ENCODE peak calls at places on chromosome 17, in seven cellular contexts. V is pancreas, I is transverse colon, C is cardiac muscle cell, J is thoracic aorta, L is brain microvascular endothelial cell, S is body of pancreas. Z is an unnamed sample.

GRCh38 chr17:44362964-44363612 is 565 bp downstream of the FAM171A2 start:
- DNase-seq in C (no peak), I (no peak), V (no peak), J (no peak), S (no peak), L (no peak), Z (peak)

GRCh38 chr17:40561871-40562611 is 3.2 kb downstream of the CCR7 start:
- DNase-seq in C (no peak), S (no peak), I (no peak), L (no peak), J (no peak), V (no peak), Z (peak)

GRCh38 chr17:28573521-28573920 is 2.2 kb upstream of the PIGS start:
- DNase-seq in I (no peak), J (no peak), V (no peak), L (no peak), S (no peak), C (no peak), Z (no peak)

GRCh38 chr17:40857535-40857934 is 9.5 kb downstream of the KRT12 start:
- DNase-seq in C (peak), S (no peak), J (no peak), I (no peak), V (no peak), L (no peak), Z (no peak)

GRCh38 chr17:74920679-74921044 is 2.4 kb downstream of the USH1G start:
- DNase-seq in L (no peak), S (no peak), J (no peak), C (no peak), V (no peak), I (no peak), Z (no peak)

GRCh38 chr17:9244066-9245052 is 223.0 kb downstream of the NTN1 start:
- DNase-seq in J (no peak), V (no peak), S (no peak), L (peak), I (peak), C (peak), Z (peak)

GRCh38 chr17:48791128-48792032 is 25.6 kb downstream of the TTLL6 start:
- DNase-seq in I (peak), S (peak), J (peak), C (peak), V (peak), L (peak), Z (peak)

GRCh38 chr17:28528329-28529011 is 22.3 kb downstream of the FOXN1 start:
- DNase-seq in C (no peak), J (no peak), S (no peak), L (no peak), I (peak), V (no peak), Z (no peak)

GRCh38 chr17:63855185-63855584 is 12.7 kb upstream of the SMARCD2 start:
- DNase-seq in C (no peak), V (no peak), J (no peak), I (no peak), S (no peak), L (no peak), Z (no peak)

GRCh38 chr17:81210868-81211267 is 11.9 kb downstream of the CEP131 start:
- DNase-seq in L (peak), I (no peak), C (no peak), V (no peak), J (no peak), S (no peak), Z (no peak)

GRCh38 chr17:65564793-65565192 is 3.3 kb upstream of the AXIN2 start:
- DNase-seq in L (no peak), J (peak), S (peak), I (no peak), V (peak), C (peak), Z (no peak)

GRCh38 chr17:58315281-58315711 is 13.3 kb downstream of the TSPOAP1 start:
- DNase-seq in I (no peak), C (no peak), L (no peak), J (no peak), S (no peak), V (no peak), Z (peak)

GRCh38 chr17:951388-952132 is 28.0 kb downstream of the NXN start:
- DNase-seq in V (no peak), I (peak), L (peak), C (peak), S (peak), J (no peak), Z (no peak)

GRCh38 chr17:8068736-8069586 is 18.6 kb downstream of the ALOX12B start:
- DNase-seq in S (no peak), V (no peak), I (peak), L (no peak), C (no peak), J (no peak), Z (peak)

GRCh38 chr17:67347826-67348225 is 18.6 kb downstream of the PSMD12 start:
- DNase-seq in S (no peak), C (no peak), L (no peak), J (no peak), I (no peak), V (no peak), Z (no peak)

GRCh38 chr17:5912927-5913565 is 157.1 kb upstream of the WSCD1 start:
- DNase-seq in J (no peak), V (no peak), L (no peak), S (no peak), I (no peak), C (no peak), Z (no peak)

GRCh38 chr17:54373970-54374369 is 526.7 kb upstream of the TOM1L1 start:
- DNase-seq in V (no peak), C (no peak), I (no peak), S (no peak), L (no peak), J (no peak), Z (no peak)

DNA sequence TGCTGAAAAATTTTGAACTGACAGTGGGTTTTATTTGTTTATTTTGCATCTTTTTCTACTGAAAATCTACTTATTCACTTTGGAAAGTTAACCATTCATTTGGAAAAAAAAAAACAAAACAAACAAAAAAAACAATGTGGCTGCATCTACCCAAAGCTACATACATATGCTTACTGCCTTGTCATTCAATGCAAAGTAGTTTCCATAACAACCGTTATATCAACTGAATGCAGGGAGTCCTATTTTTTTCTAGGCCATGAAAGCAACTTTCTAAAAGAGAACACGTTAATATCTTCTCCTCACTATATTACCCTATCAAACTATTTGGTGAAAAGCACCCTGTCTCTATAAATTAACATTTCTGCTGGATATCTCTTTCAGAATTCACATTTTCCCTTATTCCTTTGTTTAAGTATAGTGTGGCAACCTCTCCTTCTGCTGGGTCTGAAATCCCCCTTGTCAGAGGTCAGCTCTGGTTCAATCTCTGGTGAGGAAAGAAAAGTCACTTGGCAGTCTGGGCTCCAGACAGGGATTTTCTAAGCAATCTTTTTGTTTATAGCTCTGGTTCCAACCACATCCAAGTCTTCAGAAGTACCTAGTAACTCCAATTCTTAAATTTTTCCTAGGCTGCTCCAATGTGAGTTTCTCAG is 528.5 kb upstream of the TOM1L1 start:
- DNase-seq in C (no peak), J (no peak), V (no peak), L (no peak), S (no peak), I (no peak), Z (no peak)
- H3K27ac ChIP-seq in C (no peak), J (no peak), V (no peak), L (no peak), S (no peak), I (no peak), Z (no peak)

GRCh38 chr17:13306310-13306962 is 288.6 kb upstream of the ELAC2 start:
- DNase-seq in C (peak), S (peak), V (peak), I (no peak), L (peak), J (no peak), Z (no peak)
- TF ChIP-seq CTCF in C (peak), S (peak), V (peak), I (peak), L (peak), J (no peak), Z (peak)

DNA sequence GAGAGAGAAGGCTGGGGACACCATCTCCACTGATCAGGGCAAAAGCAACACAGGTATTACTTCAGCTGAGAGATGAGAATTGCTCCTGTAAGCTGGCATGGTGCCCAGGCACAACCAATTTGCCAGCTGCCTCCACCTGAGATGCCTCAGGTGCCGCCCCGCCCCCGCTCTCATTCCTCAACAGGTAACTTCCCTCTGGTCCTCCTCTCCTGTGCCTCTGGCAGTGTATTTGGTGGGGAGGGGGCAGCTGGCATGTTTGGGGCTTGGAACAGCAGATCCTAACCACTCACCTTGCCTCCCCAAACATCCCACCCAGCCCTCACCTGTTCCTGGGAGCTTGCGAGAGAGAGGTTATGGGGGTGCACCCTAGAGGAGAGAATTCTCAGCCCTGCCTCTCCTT is 2.9 kb upstream of the SRCIN1 start:
- DNase-seq in S (peak), C (no peak), I (peak), L (no peak), V (no peak), J (no peak), Z (peak)
- H3K4me3 ChIP-seq in S (no peak), C (no peak), I (no peak), L (no peak), V (no peak), J (no peak), Z (no peak)

DNA sequence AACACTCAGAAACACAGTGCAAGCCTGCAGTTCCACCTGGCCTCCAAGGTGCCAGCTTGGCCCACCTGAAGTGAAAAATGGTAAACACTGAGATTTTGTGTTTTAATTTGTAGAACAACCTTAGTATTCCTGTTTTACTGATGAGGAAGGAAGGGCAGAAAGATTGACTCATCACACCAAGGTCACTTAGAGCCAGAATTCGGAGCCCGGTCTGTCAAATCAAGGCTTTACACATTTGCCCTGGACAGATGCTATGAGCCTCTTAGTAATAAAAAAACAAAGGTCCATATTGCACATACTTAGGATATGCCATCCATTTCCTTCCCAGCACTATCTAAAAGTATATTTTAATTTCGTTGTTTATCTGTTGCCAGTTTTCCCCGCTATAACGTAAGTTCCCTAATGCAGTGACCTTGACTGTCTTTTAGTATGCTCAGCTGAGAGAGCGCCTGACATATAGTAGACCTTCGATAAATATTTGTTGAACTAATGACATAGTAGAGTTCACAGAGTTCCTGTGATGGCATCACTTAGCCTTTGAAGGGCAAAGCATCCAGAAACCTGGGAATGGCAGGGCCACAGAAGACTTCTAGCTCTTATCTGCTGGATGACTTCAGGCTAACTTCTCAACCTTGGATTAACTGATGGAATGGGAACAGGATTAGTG is 7.2 kb upstream of the TBKBP1 start:
- DNase-seq in V (no peak), I (no peak), J (no peak), L (no peak), S (no peak), C (no peak), Z (no peak)
- H3K27ac ChIP-seq in V (no peak), I (no peak), J (no peak), L (peak), S (no peak), C (peak), Z (no peak)

GRCh38 chr17:75978938-75979704 is at the start of the genes ACOX1 and TEN1:
- DNase-seq in C (peak), I (peak), S (peak), V (peak), J (peak), L (peak), Z (peak)
- TF ChIP-seq CTCF in C (peak), I (peak), S (peak), V (no peak), J (no peak), L (peak), Z (peak)

GRCh38 chr17:2122641-2123302 is 67.9 kb downstream of the HIC1 start:
- DNase-seq in S (peak), L (peak), V (peak), I (peak), J (no peak), C (peak), Z (peak)
- H3K4me3 ChIP-seq in S (no peak), L (no peak), V (no peak), I (no peak), J (peak), C (no peak), Z (no peak)

GRCh38 chr17:3920940-3921852 is 4.9 kb upstream of the P2RX1 start:
- DNase-seq in J (no peak), I (no peak), L (no peak), C (no peak), V (no peak), S (no peak), Z (no peak)

GRCh38 chr17:3917391-3917931 is 1.2 kb upstream of the P2RX1 start:
- DNase-seq in V (no peak), C (peak), S (no peak), I (peak), L (peak), J (no peak), Z (peak)

GRCh38 chr17:3916825-3917224 is 560 bp upstream of the P2RX1 start:
- DNase-seq in S (no peak), V (no peak), J (no peak), I (no peak), C (no peak), L (no peak), Z (no peak)

GRCh38 chr17:3918372-3919122 is 2.3 kb upstream of the P2RX1 start:
- DNase-seq in I (no peak), S (no peak), V (no peak), L (no peak), J (no peak), C (no peak), Z (no peak)

DNA sequence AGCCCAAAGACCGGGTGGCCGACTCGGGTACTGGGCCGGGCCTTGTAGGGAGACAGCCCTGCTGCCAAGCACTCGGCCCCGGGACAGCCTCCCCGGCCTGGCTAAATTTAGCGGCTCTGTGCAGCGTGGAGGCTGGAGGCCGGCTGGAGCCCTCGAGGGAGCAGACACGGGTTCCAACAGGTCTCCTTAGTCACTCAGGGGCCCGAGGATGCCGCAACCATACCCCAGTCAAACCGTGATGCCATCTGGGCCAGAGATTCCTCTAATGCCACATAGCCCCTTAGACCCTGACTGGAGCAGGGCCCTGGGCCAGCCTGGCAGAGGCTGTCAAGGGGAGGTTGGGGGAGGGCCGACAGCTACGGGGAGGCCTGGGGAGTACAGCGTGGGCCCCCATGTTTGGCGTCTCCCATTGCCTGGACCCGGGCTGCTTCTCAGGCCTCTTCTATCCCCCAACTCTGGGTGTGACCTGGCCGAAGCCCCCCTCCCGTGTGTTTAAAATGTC is 2.9 kb upstream of the P2RX1 start:
- DNase-seq in L (no peak), C (no peak), J (peak), S (no peak), I (no peak), V (no peak), Z (no peak)
- H3K27ac ChIP-seq in L (no peak), C (peak), J (peak), S (no peak), I (peak), V (no peak), Z (no peak)

DNA sequence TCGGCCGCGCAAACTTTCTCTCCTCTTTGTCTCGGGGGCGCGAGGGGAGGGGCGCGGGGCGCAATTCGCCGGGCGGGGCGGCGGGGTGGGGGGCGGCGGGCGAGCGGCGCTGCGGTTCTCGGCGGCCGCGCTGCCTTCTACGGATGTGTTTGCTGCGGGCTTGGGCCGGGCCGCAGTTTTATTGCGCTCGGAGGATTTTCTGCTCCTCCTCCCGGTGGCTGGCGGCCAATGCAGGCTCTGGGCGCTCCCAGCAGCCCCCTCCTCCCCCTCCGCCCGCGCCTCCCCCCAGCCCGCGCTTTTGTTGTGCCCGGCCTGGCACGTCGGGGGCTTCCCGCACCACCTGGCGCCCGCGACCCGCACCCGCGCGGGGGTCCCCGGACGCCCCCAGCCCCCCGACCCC is at the start of gene TIMP2:
- DNase-seq in J (peak), V (peak), S (peak), C (peak), I (peak), L (peak), Z (peak)
- TF ChIP-seq CTCF in J (peak), V (no peak), S (peak), C (no peak), I (no peak), L (peak), Z (peak)